ENCODE peak calls at places on chromosome 18, in six cellular contexts. P, Q, B, N, J and L are unnamed samples.

GRCh38 chr18:21218862-21219261 is 23.2 kb upstream of the GREB1L start:
- DNase-seq in P (no peak), Q (no peak), B (no peak), N (no peak), J (no peak), L (no peak)

GRCh38 chr18:52422985-52423601 is 83.1 kb downstream of the DCC start:
- DNase-seq in P (no peak), Q (no peak), B (no peak), N (no peak), J (no peak), L (no peak)

GRCh38 chr18:23682472-23682871 is 6.8 kb upstream of the LAMA3 start:
- DNase-seq in P (no peak), Q (no peak), B (no peak), N (no peak), J (no peak), L (no peak)

GRCh38 chr18:52160652-52161051 is 179.3 kb upstream of the DCC start:
- DNase-seq in P (no peak), Q (no peak), B (no peak), N (no peak), J (no peak), L (peak)

GRCh38 chr18:46167971-46168370 is 63.8 kb downstream of the HAUS1 start:
- DNase-seq in P (no peak), Q (no peak), B (peak), N (no peak), J (no peak), L (no peak)

GRCh38 chr18:37465922-37466321 is 99.7 kb downstream of the CELF4 start:
- DNase-seq in P (no peak), Q (no peak), B (no peak), N (no peak), J (no peak), L (no peak)

GRCh38 chr18:67776929-67777328 is 260.4 kb upstream of the DSEL start:
- DNase-seq in P (no peak), Q (no peak), B (no peak), N (no peak), J (no peak), L (no peak)

GRCh38 chr18:64991102-64991501 is 759.7 kb upstream of the CDH7 start:
- DNase-seq in P (no peak), Q (no peak), B (no peak), N (no peak), J (no peak), L (no peak)

DNA sequence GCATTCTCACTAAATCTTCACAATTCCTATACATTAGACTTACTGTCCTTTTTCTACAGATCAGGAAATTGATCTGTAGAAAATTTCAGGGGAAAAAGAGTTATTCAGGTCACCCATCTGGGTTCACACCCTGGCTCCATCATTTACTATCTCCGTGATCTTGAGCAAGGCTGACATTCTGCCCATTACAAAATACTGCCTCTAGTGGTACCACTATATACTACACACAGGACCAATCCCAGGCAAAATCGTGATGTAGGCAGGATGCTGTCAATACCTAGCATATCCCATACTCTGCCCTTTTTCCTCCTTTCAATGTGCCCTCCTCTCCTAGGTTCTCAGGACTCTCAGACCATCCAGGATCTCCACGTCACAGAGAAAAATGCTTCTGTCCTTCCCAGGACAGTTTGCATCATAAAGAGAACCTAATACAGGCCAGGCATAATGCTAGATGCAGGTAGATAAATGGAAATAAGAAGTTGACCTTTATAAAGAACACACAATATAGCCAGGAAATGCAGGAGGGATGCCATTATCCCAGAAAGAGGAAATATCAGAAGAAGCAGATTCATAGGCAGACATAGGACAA is 101.9 kb downstream of the CDH20 start:
- DNase-seq in P (peak), Q (no peak), B (no peak), N (peak), J (peak), L (no peak)
- TF ChIP-seq ATF3 in P (no peak), Q (no peak), B (no peak), N (no peak), J (no peak), L (no peak)

GRCh38 chr18:43932140-43932539 is 654.9 kb upstream of the SYT4 start:
- DNase-seq in P (no peak), Q (no peak), B (no peak), N (no peak), J (no peak), L (no peak)
- TF ChIP-seq ATF3 in P (no peak), Q (no peak), B (no peak), N (no peak), J (no peak), L (no peak)

GRCh38 chr18:35131387-35132283 is 90.4 kb downstream of the MAPRE2 start:
- DNase-seq in P (no peak), Q (no peak), B (no peak), N (no peak), J (no peak), L (no peak)
- TF ChIP-seq ATF3 in P (no peak), Q (no peak), B (no peak), N (no peak), J (no peak), L (no peak)

GRCh38 chr18:8871484-8871883 is 166.1 kb downstream of the MTCL1 start:
- DNase-seq in P (no peak), Q (no peak), B (no peak), N (no peak), J (no peak), L (no peak)
- TF ChIP-seq ATF3 in P (no peak), Q (no peak), B (no peak), N (no peak), J (no peak), L (no peak)

DNA sequence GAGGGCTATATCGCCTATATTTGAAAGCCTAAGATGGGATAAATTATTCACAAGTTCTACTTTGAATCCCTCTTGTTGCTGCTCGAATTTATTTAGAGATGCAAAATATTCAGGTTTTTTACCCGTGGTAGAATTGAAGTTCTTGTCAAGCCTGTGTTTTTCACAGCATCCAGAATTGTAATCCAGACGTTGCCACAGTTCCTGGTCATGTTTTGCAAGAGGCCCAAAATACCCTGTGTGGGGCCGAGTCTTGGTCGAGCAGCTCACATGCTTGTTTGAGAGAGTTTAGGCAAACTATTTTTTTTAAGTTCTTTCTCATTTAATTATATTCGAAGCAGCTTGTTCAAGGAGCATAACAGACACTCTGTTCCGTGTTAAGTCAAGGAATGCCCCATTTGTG is 2.6 kb downstream of the SALL3 start:
- DNase-seq in P (no peak), Q (no peak), B (no peak), N (no peak), J (no peak), L (no peak)
- TF ChIP-seq ATF3 in P (no peak), Q (no peak), B (no peak), N (no peak), J (no peak), L (no peak)

GRCh38 chr18:29882620-29883019 is 1159.9 kb downstream of the DSC3 start:
- DNase-seq in P (no peak), Q (no peak), B (no peak), N (no peak), J (no peak), L (no peak)
- TF ChIP-seq ATF3 in P (no peak), Q (no peak), B (no peak), N (no peak), J (no peak), L (no peak)

GRCh38 chr18:40440088-40440487 is 1514.9 kb upstream of the PIK3C3 start:
- DNase-seq in P (no peak), Q (no peak), B (no peak), N (no peak), J (no peak), L (no peak)

GRCh38 chr18:40437517-40437916 is 1517.5 kb upstream of the PIK3C3 start:
- DNase-seq in P (no peak), Q (no peak), B (no peak), N (no peak), J (no peak), L (no peak)
- TF ChIP-seq ATF3 in P (no peak), Q (no peak), B (no peak), N (no peak), J (no peak), L (no peak)